ENCODE peak calls at places on chromosomes 4 and X, in five cellular contexts. U is PC-9; T is cardiac muscle cell; C is naive thymus-derived CD4-positive, alpha-beta T cell; D is pancreas. V is an unnamed sample.

GRCh38 chrX:18809641-18810040 is 102.2 kb downstream of the PPEF1 start:
- DNase-seq in U (no peak), T (no peak), C (no peak), D (no peak), V (no peak)

GRCh38 chr4:113760852-113761681 is 471 bp downstream of the CAMK2D start:
- DNase-seq in U (no peak), T (peak; percentile 85), C (peak; percentile 22), D (peak; percentile 88), V (peak; percentile 84)

GRCh38 chrX:68942141-68942540 is 113.3 kb downstream of the EFNB1 start:
- DNase-seq in U (no peak), T (no peak), C (no peak), D (no peak), V (no peak)

GRCh38 chr4:102627831-102628523 is 126.8 kb downstream of the NFKB1 start:
- DNase-seq in U (peak; percentile 85), T (no peak), C (no peak), D (no peak), V (no peak)

GRCh38 chr4:170497729-170498128 is 408.0 kb upstream of the AADAT start:
- DNase-seq in U (no peak), T (no peak), C (no peak), D (no peak), V (no peak)

GRCh38 chrX:24090300-24091200 is 35.8 kb downstream of the EIF2S3 start:
- DNase-seq in U (no peak), T (no peak), C (no peak), D (no peak), V (no peak)

GRCh38 chr4:130359537-130359936 is 1263.6 kb downstream of the C4orf33 start:
- DNase-seq in U (no peak), T (no peak), C (no peak), D (no peak), V (no peak)

GRCh38 chr4:153465583-153465921 is 608 bp upstream of the TMEM131L start:
- DNase-seq in U (peak; percentile 35), T (peak; percentile 52), C (no peak), D (peak; percentile 74), V (peak; percentile 57)

GRCh38 chr4:142404191-142404611 is 441.9 kb downstream of the INPP4B start:
- DNase-seq in U (no peak), T (no peak), C (no peak), D (no peak), V (no peak)

GRCh38 chrX:19647159-19647558 is 131.9 kb upstream of the MAP3K15 start:
- DNase-seq in U (no peak), T (no peak), C (no peak), D (no peak), V (no peak)

GRCh38 chrX:68372665-68373064 is 60.6 kb downstream of the OPHN1 start:
- DNase-seq in U (no peak), T (no peak), C (no peak), D (no peak), V (no peak)

GRCh38 chrX:113212052-113212451 is 371.4 kb upstream of the AMOT start:
- DNase-seq in U (no peak), T (no peak), C (no peak), D (no peak), V (no peak)

GRCh38 chrX:131366387-131366786 is 77.3 kb upstream of the IGSF1 start:
- DNase-seq in U (no peak), T (peak; percentile 33), C (no peak), D (no peak), V (no peak)

GRCh38 chr4:40301592-40301991 is 33.5 kb upstream of the CHRNA9 start:
- DNase-seq in U (no peak), T (no peak), C (peak; percentile 95), D (no peak), V (peak; percentile 65)
- H3K4me3 ChIP-seq in U (no peak overlapping the region), T (no peak overlapping the region), C (peak overlapping the region; percentile 17), D (no peak overlapping the region), V (no peak overlapping the region)

GRCh38 chr4:150070464-150071170 is 7.6 kb upstream of the DCLK2 start:
- DNase-seq in U (no peak), T (no peak), C (no peak), D (no peak), V (no peak)
- H3K4me1 ChIP-seq in U (peaks cover 8% of the 10 kb centered on the region), T (no peaks in the 10 kb centered on the region), C (no peaks in the 10 kb centered on the region), D (no peaks in the 10 kb centered on the region), V (no peaks in the 10 kb centered on the region)

DNA sequence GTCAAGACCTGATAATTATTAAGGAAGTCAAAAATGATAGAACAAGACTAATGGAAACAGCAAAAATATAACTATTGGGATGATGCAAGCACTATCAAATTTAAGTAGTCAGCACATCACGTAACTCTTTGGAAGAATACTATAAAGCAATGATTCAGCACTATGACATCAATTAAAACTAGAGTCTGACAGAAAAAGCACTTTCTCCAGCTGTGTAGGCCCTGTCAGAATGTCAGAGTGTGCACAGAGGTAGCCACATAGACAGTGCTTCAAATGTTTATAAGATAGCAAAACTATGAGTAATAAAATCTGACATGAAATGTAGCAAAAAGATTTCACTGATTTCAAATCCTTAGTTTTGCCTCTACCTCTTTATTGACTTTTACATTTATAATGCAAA is 1226.6 kb upstream of the ADGRL3 start:
- DNase-seq in U (no peak), T (no peak), C (no peak), D (no peak), V (no peak)
- H3K4me3 ChIP-seq in U (no peak overlapping the region), T (no peak overlapping the region), C (no peak overlapping the region), D (no peak overlapping the region), V (no peak overlapping the region)

DNA sequence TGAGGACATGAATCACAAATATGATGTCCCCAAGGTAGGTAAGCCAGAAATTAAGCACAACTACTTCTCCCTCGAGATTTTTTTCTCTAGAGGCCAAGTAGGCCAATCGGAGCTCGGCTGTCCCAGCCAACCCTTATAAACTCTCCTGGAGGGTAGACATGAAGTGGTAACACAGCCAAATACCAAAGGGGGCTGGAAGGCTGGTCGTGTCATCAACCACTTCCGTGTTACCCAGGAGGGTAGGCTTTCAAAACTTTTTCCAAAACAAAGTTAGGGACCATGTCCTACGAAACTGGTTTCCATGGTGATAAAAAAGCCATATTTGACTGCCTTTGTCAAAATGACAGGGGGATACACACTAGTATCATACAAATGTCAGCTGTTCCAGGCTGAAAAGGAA is 21.0 kb downstream of the BCOR start:
- DNase-seq in U (no peak), T (no peak), C (no peak), D (no peak), V (no peak)
- H3K4me1 ChIP-seq in U (no peaks in the 10 kb centered on the region), T (no peaks in the 10 kb centered on the region), C (no peaks in the 10 kb centered on the region), D (no peaks in the 10 kb centered on the region), V (no peaks in the 10 kb centered on the region)

GRCh38 chr4:156763511-156763910 is 208.1 kb downstream of the PDGFC start:
- DNase-seq in U (no peak), T (no peak), C (no peak), D (no peak), V (no peak)
- H3K4me3 ChIP-seq in U (no peak overlapping the region), T (no peak overlapping the region), C (no peak overlapping the region), D (no peak overlapping the region), V (no peak overlapping the region)

GRCh38 chr4:139973611-139974010 is 180.4 kb downstream of the MAML3 start:
- DNase-seq in U (no peak), T (no peak), C (no peak), D (no peak), V (no peak)

GRCh38 chr4:139973015-139973414 is 181.0 kb downstream of the MAML3 start:
- DNase-seq in U (no peak), T (no peak), C (no peak), D (no peak), V (no peak)

GRCh38 chr4:139972305-139972704 is 181.7 kb downstream of the MAML3 start:
- DNase-seq in U (no peak), T (no peak), C (no peak), D (no peak), V (no peak)

GRCh38 chr4:139969635-139970266 is 184.2 kb downstream of the MAML3 start:
- DNase-seq in U (no peak), T (no peak), C (no peak), D (no peak), V (no peak)

DNA sequence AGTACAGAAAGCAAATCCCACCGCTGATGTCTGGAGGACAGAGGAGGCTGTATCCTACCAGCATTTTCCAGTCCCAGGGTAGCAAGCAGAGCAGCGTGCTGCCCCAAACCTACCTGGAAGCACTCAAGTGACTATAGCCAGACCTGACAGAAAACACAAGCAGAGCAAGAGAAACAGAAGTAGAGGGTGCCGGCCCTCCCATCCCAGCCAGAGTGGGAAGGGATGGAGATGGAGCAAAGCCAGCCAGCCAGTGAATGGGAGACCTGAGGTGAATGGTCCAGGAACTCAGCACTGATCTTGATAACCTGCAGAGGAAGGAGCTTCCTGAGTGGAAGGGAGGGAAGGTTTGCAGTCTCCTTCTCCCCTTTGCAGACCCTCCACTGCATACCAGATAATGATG is 185.2 kb downstream of the MAML3 start:
- DNase-seq in U (no peak), T (no peak), C (no peak), D (no peak), V (no peak)
- H3K4me1 ChIP-seq in U (peaks cover 14% of the 10 kb centered on the region), T (peaks cover 32% of the 10 kb centered on the region), C (no peaks in the 10 kb centered on the region), D (peaks cover 13% of the 10 kb centered on the region), V (no peaks in the 10 kb centered on the region)

DNA sequence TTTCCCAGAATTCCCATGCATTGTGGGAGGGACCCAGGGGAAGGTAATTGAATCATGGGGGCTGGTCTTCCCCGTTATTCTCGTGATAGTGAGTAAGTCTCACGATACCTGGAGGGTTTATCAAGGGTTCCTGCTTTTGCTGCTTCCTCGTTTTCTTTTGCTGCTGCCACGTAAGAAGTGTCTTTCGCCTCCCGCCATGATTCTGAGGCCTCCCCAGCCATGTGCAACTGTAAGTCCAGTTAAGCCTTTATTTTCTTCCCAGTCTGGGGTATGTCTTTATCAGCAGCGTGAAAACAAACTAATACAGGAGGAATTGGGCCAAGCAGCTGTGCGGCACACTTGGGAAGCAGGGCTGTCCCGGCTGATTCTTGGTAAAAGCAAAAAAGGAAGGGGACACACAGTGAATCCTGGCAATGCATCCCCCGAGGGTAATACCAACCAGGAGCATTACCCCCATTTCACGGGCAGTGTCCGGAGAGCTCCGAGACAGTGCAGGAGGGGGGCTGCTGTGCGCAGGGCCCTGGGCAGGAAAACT is 185.7 kb downstream of the AFAP1 start:
- DNase-seq in U (peak; percentile 86), T (no peak), C (no peak), D (no peak), V (no peak)
- H3K4me3 ChIP-seq in U (peak overlapping the region; percentile 100), T (no peak overlapping the region), C (no peak overlapping the region), D (no peak overlapping the region), V (no peak overlapping the region)